ENCODE peak calls at places on chromosomes 11 and 22, in four cellular contexts. D, M, Q and R are unnamed samples.

GRCh38 chr22:33687464-33687863 is 232.8 kb downstream of the LARGE1 start:
- DNase-seq in D (no peak), Q (no peak), M (no peak), R (no peak)

GRCh38 chr11:78497309-78497708 is 77.4 kb downstream of the NARS2 start:
- DNase-seq in Q (no peak), D (no peak), M (no peak), R (no peak)

GRCh38 chr11:27468643-27469332 is 3.8 kb downstream of the LGR4 start:
- DNase-seq in Q (no peak), D (no peak), M (no peak), R (no peak)

GRCh38 chr11:444397-445144 is 2.8 kb upstream of the ANO9 start:
- DNase-seq in D (no peak), Q (no peak), M (no peak), R (peak)

GRCh38 chr22:49811014-49811791 is 16.5 kb downstream of the BRD1 start:
- DNase-seq in Q (no peak), M (no peak), D (no peak), R (no peak)

GRCh38 chr11:41498726-41499125 is 39.3 kb upstream of the LRRC4C start:
- DNase-seq in M (no peak), D (no peak), Q (no peak), R (no peak)

GRCh38 chr11:7621554-7621953 is 51.7 kb downstream of the CYB5R2 start:
- DNase-seq in M (no peak), Q (no peak), D (no peak), R (no peak)

GRCh38 chr11:67291481-67292381 is 2.6 kb downstream of the ANKRD13D start:
- DNase-seq in M (no peak), D (no peak), Q (no peak), R (no peak)

GRCh38 chr11:6647282-6647679 is 8.3 kb downstream of the DCHS1 start:
- DNase-seq in M (no peak), D (no peak), Q (no peak), R (no peak)

GRCh38 chr11:57513911-57514537 is 1.5 kb downstream of the SLC43A1 start:
- DNase-seq in D (no peak), Q (no peak), M (no peak), R (peak)

GRCh38 chr11:61747389-61748285 is 4.8 kb upstream of the MYRF start:
- DNase-seq in M (peak), D (no peak), Q (peak), R (peak)

GRCh38 chr22:48691431-48691851 is 1136.2 kb downstream of the BRD1 start:
- DNase-seq in D (no peak), Q (no peak), M (no peak), R (no peak)

GRCh38 chr11:35298369-35298768 is 121.0 kb downstream of the SLC1A2 start:
- DNase-seq in M (no peak), Q (no peak), D (no peak), R (no peak)

GRCh38 chr22:28142361-28142801 is 223.3 kb upstream of the PITPNB start:
- DNase-seq in D (no peak), Q (no peak), M (peak), R (no peak)

GRCh38 chr22:33130473-33130872 is 72.3 kb upstream of the SYN3 start:
- DNase-seq in Q (no peak), M (peak), D (no peak), R (no peak)

GRCh38 chr11:723120-723883 is 17.3 kb downstream of the EPS8L2 start:
- DNase-seq in D (no peak), Q (no peak), M (peak), R (no peak)

GRCh38 chr22:32281092-32281491 is 25.9 kb upstream of the SLC5A4 start:
- DNase-seq in M (no peak), D (no peak), Q (no peak), R (no peak)

GRCh38 chr22:49826603-49827306 is 918 bp downstream of the BRD1 start:
- DNase-seq in M (no peak), D (no peak), Q (no peak), R (no peak)

DNA sequence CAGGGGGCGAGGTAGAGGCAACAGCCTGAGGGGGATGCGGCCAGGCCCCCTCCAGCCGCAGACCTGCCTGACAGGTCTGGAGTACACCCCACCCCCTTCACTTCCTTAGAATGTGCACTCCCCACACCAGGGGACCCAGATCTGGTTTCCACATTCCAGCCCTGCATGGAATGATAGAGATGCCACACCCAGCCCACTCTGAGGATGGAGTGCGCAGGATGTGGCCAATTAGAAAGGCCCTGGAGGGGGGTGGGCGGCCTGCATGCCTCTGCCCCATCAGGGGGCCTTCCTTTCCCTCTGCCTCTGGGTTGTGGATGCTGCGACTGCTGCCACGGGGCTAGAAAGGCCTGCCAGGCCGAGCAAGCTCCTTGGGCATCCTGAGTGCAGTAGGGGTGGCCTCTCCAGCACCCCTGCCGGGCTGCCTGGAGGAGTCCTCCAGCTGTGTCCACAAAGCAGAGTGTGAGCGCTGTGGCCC is 28.2 kb upstream of the MGAT3 start:
- DNase-seq in D (no peak), Q (peak), M (no peak), R (peak)
- TF ChIP-seq CEBPB in D (no peak), Q (no peak), M (no peak), R (no peak)

DNA sequence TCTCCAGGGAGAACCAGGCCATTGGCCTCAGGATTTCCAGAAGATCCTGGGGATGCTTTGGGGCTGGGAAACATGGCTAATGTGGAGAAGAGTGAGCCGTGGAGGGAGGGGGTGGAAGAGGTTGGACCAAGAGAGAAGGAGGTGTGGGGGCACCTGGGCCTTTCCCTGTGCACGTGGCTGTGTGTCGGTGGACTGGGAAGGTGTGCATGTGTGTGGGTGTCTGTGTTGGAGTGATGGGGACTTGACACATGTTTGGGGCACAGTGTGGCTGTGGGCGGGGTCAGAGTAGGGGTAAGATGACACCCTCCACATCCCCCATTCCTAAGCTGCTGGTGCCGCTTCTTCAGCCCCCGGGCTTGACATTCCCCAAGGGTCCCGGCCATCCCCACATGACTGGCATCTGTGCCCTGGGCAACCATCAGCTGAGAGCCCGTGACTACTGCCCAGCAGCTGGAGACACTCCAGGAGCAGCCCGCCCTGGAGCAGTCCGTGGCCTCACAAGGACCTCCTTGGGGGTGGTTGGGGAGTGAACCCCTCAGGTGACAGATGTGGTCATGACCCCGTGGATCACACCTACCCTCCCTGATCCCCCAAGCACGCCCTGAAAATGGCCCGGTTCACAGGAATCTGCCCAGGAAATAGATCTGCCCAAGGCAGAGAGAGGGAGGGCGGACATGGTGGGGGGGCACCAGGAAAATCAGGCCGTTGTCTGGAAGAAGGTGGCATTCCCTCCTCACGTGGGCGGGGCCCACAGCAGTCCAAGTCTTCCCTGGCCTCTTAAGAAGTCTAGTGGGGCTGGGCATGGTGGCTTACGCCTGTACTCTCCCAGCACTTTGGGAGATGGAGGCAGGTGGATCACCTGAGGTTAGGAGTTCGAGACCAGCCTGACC is 34.8 kb upstream of the SOX10 start:
- DNase-seq in D (no peak), Q (no peak), M (no peak), R (no peak)
- TF ChIP-seq BRCA1 in D (no peak), Q (no peak), M (no peak), R (no peak)

GRCh38 chr11:110450246-110450645 is 20.5 kb downstream of the FDX1 start:
- DNase-seq in M (no peak), Q (no peak), D (no peak), R (no peak)
- TF ChIP-seq CEBPB in M (no peak), Q (no peak), D (no peak), R (no peak)

DNA sequence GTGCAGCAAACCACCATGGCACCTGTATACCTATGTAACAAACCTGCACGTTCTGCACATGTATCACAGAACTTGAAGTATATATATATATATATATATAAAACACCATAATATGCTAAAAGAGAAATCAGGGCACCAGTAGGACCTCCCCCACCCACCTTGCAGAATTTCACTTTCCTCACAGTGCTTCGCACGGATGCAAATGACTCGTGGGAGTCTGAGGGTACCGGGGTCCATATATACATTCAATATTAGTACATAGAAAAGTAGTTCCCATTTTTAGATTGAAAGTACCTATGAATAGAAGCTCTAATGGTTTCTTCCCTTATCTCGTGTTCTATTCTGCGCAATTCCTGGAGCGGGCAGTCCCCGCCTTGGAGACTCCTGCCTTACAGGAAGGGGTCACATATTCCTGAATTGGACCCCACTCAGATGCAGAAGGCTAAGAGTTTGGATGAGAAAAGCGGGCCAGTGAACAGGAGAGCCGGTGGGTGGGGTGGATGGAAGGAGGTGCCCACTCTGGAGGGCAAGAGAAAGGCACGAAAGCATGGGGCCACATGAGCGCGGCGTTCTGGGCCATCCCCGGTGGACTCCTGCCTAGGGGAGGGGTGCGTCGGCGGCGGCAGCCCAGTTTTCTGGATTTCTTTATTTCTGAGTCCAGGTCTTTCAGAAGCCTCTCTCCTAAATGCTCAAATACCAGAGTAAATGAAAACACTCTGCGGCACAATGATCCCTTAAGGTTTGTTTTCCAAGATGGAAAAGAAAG is 136.3 kb downstream of the ETS1 start:
- DNase-seq in D (no peak), Q (no peak), M (no peak), R (no peak)
- TF ChIP-seq BRCA1 in D (no peak), Q (no peak), M (no peak), R (no peak)

DNA sequence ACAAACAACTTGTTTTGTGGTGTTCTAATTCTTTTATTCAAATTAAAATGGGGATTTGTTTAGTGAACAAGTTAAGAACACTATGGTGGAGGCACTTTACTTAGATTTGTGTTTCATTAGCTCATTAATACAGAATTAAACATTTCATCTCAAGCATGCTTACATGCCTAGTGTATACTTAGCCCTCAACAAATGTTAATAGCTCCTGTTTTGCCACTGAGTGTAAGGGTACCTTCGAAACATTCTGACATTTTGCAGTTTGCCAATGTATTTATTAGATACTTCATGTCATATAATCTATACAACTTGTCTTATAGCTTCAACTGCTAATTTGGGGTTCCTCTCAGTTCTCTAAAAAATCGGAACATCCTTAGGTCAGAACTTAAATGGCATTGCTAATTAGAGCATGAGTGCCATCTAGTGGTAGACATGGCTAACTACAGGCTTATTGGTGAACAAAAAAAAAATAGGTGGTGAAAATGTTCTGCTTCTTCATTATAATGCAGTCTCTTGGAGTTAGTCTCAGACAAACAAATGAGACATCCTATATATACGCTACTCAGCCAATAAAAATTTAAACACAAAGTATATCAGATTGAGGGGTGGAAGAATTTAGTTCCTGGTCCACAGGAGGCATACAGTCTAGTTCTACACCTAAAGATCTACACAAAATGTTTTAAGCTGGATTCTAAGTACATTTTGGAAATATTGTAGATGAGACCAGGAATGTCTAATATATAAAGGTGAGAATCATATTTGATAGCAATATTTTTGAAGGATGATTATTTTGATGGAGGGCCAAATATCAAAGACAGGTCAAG is 4.9 kb upstream of the CNTN5 start:
- DNase-seq in Q (no peak), D (peak), M (peak), R (peak)
- TF ChIP-seq CEBPB in Q (no peak), D (no peak), M (no peak), R (no peak)

GRCh38 chr22:41619979-41620645 is 731 bp downstream of the DESI1 start:
- DNase-seq in Q (no peak), D (no peak), M (peak), R (no peak)
- TF ChIP-seq BRCA1 in Q (no peak), D (no peak), M (no peak), R (no peak)